ENCODE peak calls at places on chromosome 20, in eight cellular contexts. U is endothelial cell of umbilical vein, S is keratinocyte, Z is hepatocyte, X is HCT116, G is astrocyte, M is mammary epithelial cell, P is SK-N-MC. C is an unnamed sample.

GRCh38 chr20:58059145-58059544 is 169.3 kb downstream of the ANKRD60 start:
- DNase-seq in Z (no peak), P (no peak), X (no peak), U (no peak), S (no peak), G (no peak), M (no peak), C (no peak)

GRCh38 chr20:31484001-31484400 is 8.9 kb downstream of the REM1 start:
- DNase-seq in M (no peak), Z (no peak), X (no peak), U (peak), S (no peak), P (no peak), G (no peak), C (no peak)

GRCh38 chr20:24768977-24769675 is 179.9 kb upstream of the CST7 start:
- DNase-seq in M (no peak), S (no peak), G (no peak), X (no peak), P (no peak), Z (peak), U (no peak), C (no peak)

GRCh38 chr20:19019734-19020364 is 192.6 kb upstream of the SLC24A3 start:
- DNase-seq in S (no peak), M (no peak), Z (no peak), U (no peak), G (no peak), X (no peak), P (no peak), C (no peak)

GRCh38 chr20:10982692-10983091 is 308.9 kb upstream of the JAG1 start:
- DNase-seq in Z (peak), P (no peak), S (no peak), U (no peak), M (peak), G (peak), X (no peak), C (no peak)

GRCh38 chr20:45020236-45020886 is 54.0 kb downstream of the STK4 start:
- DNase-seq in U (no peak), G (no peak), M (peak), X (no peak), S (no peak), P (no peak), Z (peak), C (no peak)

GRCh38 chr20:62433655-62434054 is 6.3 kb upstream of the RBBP8NL start:
- DNase-seq in Z (no peak), P (no peak), G (no peak), S (no peak), X (no peak), M (no peak), U (peak), C (no peak)

GRCh38 chr20:19712737-19713260 is 45.3 kb upstream of the RIN2 start:
- DNase-seq in P (no peak), U (peak), Z (no peak), M (no peak), X (no peak), G (no peak), S (no peak), C (no peak)

GRCh38 chr20:25496165-25496967 is 88.9 kb downstream of the GINS1 start:
- DNase-seq in X (no peak), Z (no peak), G (no peak), M (no peak), S (no peak), P (no peak), U (no peak), C (no peak)

GRCh38 chr20:14441201-14441600 is 103.8 kb upstream of the FLRT3 start:
- DNase-seq in M (peak), S (no peak), G (no peak), Z (no peak), P (no peak), U (no peak), X (no peak), C (no peak)

GRCh38 chr20:43755390-43755789 is 28.6 kb upstream of the GTSF1L start:
- DNase-seq in X (no peak), U (no peak), Z (no peak), G (peak), S (no peak), M (no peak), P (no peak), C (no peak)

GRCh38 chr20:56630086-56630493 is 984 bp downstream of the TFAP2C start:
- DNase-seq in X (peak), U (no peak), M (peak), P (no peak), Z (peak), G (peak), S (no peak), C (peak)

GRCh38 chr20:52031574-52032303 is 159.8 kb downstream of the ZFP64 start:
- DNase-seq in Z (peak), U (peak), X (no peak), G (peak), P (peak), M (no peak), S (no peak), C (no peak)

GRCh38 chr20:17809714-17810631 is 110.2 kb downstream of the BANF2 start:
- DNase-seq in X (no peak), P (no peak), G (no peak), M (peak), S (no peak), Z (peak), U (no peak), C (no peak)

GRCh38 chr20:6651016-6651415 is 116.5 kb upstream of the BMP2 start:
- DNase-seq in M (peak), U (no peak), P (no peak), X (no peak), S (peak), Z (no peak), G (peak), C (no peak)

GRCh38 chr20:42556575-42556974 is 633.1 kb downstream of the PTPRT start:
- DNase-seq in Z (no peak), S (no peak), P (no peak), G (no peak), X (no peak), M (no peak), U (no peak), C (no peak)

GRCh38 chr20:48025061-48025515 is 239.8 kb upstream of the SULF2 start:
- DNase-seq in P (no peak), Z (peak), S (no peak), G (peak), M (peak), U (no peak), X (no peak), C (peak)

GRCh38 chr20:58587467-58587866 is 63.6 kb upstream of the STX16 start:
- DNase-seq in U (no peak), M (no peak), S (no peak), P (no peak), Z (no peak), X (no peak), G (no peak), C (no peak)

GRCh38 chr20:10673831-10674683 is at the start of gene JAG1:
- DNase-seq in M (peak), P (no peak), U (peak), Z (peak), X (peak), G (peak), S (peak), C (peak)

GRCh38 chr20:63009988-63010769 is 3.4 kb upstream of the BHLHE23 start:
- DNase-seq in U (peak), S (no peak), P (no peak), Z (no peak), G (peak), X (no peak), M (no peak), C (no peak)

GRCh38 chr20:17875106-17875980 is 93.3 kb downstream of the SNX5 start:
- DNase-seq in Z (peak), X (no peak), M (no peak), G (peak), U (peak), S (no peak), P (no peak), C (no peak)

GRCh38 chr20:61633004-61633403 is 380.9 kb downstream of the CDH4 start:
- DNase-seq in P (no peak), M (no peak), Z (no peak), U (no peak), G (no peak), S (no peak), X (no peak), C (no peak)

GRCh38 chr20:53208110-53208908 is 236.2 kb downstream of the TSHZ2 start:
- DNase-seq in Z (no peak), S (no peak), P (no peak), U (no peak), G (no peak), X (no peak), M (no peak), C (peak)

GRCh38 chr20:52590100-52590499 is 382.1 kb upstream of the TSHZ2 start:
- DNase-seq in X (no peak), Z (no peak), S (no peak), G (no peak), M (no peak), P (no peak), U (no peak), C (no peak)

GRCh38 chr20:4694076-4694475 is 27.6 kb upstream of the PRND start:
- DNase-seq in X (no peak), S (no peak), G (no peak), U (no peak), P (no peak), M (no peak), Z (no peak), C (no peak)

GRCh38 chr20:5001174-5002076 is at the start of gene SLC23A2:
- DNase-seq in P (no peak), G (peak), U (peak), M (no peak), X (no peak), S (no peak), Z (peak), C (peak)

GRCh38 chr20:2822073-2822472 is 5.9 kb downstream of the TMEM239 start:
- DNase-seq in U (no peak), P (no peak), X (no peak), Z (no peak), M (no peak), S (no peak), G (peak), C (peak)

GRCh38 chr20:31475032-31475431 is at the start of the genes DEFB124 and REM1:
- DNase-seq in Z (no peak), P (no peak), X (no peak), M (no peak), U (no peak), G (no peak), S (no peak), C (peak)

GRCh38 chr20:63532449-63532971 is 4.7 kb downstream of the PTK6 start:
- DNase-seq in U (no peak), Z (no peak), M (no peak), G (no peak), X (no peak), P (no peak), S (no peak), C (peak)

DNA sequence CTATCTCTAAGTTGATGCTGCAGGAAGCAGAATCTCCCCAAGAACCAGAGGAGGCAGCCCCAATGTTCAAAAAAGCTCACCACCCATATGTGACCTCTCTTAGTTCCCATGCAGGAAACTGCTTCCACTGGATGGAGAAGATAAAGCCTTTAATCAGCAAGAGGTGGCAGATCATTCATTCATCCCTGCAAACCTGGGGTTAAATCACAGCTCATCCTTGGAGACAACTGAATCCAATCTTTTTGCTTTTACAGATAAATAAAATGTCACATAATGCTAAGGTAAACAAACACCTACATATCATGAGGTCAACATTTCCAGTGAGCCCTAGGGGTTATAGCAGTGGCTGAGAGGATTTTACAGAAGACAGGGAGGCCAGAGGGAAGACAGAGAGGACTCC is 112.7 kb upstream of the CD93 start:
- DNase-seq in M (no peak), S (no peak), G (no peak), X (no peak), Z (no peak), P (no peak), U (no peak), C (no peak)
- TF ChIP-seq EZH2 in M (no peak), S (no peak), G (no peak), X (no peak), Z (no peak), P (no peak), U (no peak), C (no peak)

GRCh38 chr20:41352666-41353065 is 12.0 kb downstream of the LPIN3 start:
- DNase-seq in S (no peak), Z (no peak), P (no peak), X (no peak), G (no peak), M (no peak), U (no peak), C (no peak)
- TF ChIP-seq EZH2 in S (no peak), Z (no peak), P (no peak), X (no peak), G (no peak), M (no peak), U (no peak), C (no peak)

GRCh38 chr20:23049933-23050838 is 714 bp upstream of the THBD start:
- DNase-seq in U (no peak), P (no peak), Z (peak), S (no peak), M (peak), G (peak), X (no peak), C (peak)
- TF ChIP-seq EZH2 in U (no peak), P (no peak), Z (no peak), S (no peak), M (no peak), G (no peak), X (no peak), C (no peak)

GRCh38 chr20:46805836-46806235 is 88.8 kb upstream of the EYA2 start:
- DNase-seq in U (no peak), S (no peak), P (no peak), Z (no peak), G (no peak), X (no peak), M (no peak), C (no peak)

GRCh38 chr20:46807998-46808397 is 86.6 kb upstream of the EYA2 start:
- DNase-seq in G (no peak), Z (no peak), X (no peak), S (no peak), P (no peak), M (no peak), U (no peak), C (no peak)

GRCh38 chr20:46809961-46810360 is 84.7 kb upstream of the EYA2 start:
- DNase-seq in S (no peak), G (no peak), P (no peak), X (no peak), U (no peak), M (no peak), Z (no peak), C (no peak)

GRCh38 chr20:46810442-46811327 is 84.0 kb upstream of the EYA2 start:
- DNase-seq in P (no peak), M (no peak), U (no peak), S (no peak), G (no peak), X (no peak), Z (no peak), C (no peak)

GRCh38 chr20:46808565-46808964 is 86.1 kb upstream of the EYA2 start:
- DNase-seq in S (no peak), P (no peak), U (no peak), X (no peak), G (no peak), Z (no peak), M (no peak), C (no peak)
- TF ChIP-seq EZH2 in S (no peak), P (no peak), U (no peak), X (no peak), G (no peak), Z (no peak), M (no peak), C (no peak)

DNA sequence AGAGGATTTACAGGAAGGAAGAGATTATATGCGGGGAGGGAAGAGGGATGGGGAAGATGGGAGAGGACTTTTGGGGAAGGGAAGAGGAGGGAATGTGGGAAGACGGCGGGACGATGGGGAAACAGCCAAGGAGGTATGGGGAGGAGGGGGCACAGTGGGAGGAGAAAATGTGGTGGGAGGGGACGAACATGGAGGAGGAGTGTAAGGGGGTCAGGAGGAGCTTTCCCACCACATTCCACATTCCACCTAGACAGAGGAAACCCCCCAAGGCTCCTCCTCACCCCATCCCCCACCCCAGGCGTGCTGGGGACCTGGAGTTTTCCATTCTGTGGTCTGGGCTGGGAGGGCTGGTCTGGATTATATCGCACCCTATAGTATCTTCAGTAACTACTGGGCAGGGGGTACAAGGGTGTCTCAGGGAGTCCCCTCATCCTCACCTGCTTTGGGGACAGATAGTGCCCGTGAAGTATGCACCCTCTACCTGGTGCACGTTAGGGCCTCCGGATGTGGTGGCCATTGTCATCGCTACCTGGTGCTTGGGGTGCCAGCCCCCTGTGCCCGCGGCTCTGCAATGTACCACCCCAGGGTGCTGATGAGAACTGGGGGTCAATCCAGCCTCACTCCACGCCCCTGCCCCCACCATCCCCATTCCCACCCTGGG is 684 bp upstream of the PTGIS start:
- DNase-seq in Z (peak), G (peak), X (no peak), U (no peak), P (no peak), M (no peak), S (no peak), C (peak)
- TF ChIP-seq EZH2 in Z (no peak), G (no peak), X (no peak), U (no peak), P (no peak), M (peak), S (peak), C (no peak)

GRCh38 chr20:59604770-59605665 is 678 bp downstream of the PHACTR3 start:
- DNase-seq in P (no peak), U (no peak), Z (peak), M (no peak), G (no peak), X (no peak), S (no peak), C (peak)
- TF ChIP-seq EZH2 in P (peak), U (no peak), Z (peak), M (peak), G (peak), X (no peak), S (peak), C (peak)

GRCh38 chr20:9515761-9516657 is 1.6 kb downstream of the LAMP5 start:
- DNase-seq in P (no peak), U (peak), M (no peak), Z (no peak), G (no peak), X (peak), S (no peak), C (peak)

GRCh38 chr20:9516658-9516987 is 2.2 kb downstream of the LAMP5 start:
- DNase-seq in S (no peak), M (no peak), Z (no peak), X (no peak), U (no peak), P (no peak), G (no peak), C (peak)

GRCh38 chr20:9515211-9515580 is 806 bp downstream of the LAMP5 start:
- DNase-seq in X (no peak), G (no peak), P (no peak), Z (no peak), U (no peak), M (no peak), S (no peak), C (no peak)

GRCh38 chr20:9514072-9514460 is 324 bp upstream of the LAMP5 start:
- DNase-seq in X (no peak), U (no peak), S (no peak), P (no peak), Z (no peak), M (no peak), G (no peak), C (peak)

GRCh38 chr20:9514461-9515210 is at the start of gene LAMP5:
- DNase-seq in S (no peak), U (peak), G (peak), M (no peak), P (no peak), Z (peak), X (no peak), C (peak)
- TF ChIP-seq EZH2 in S (no peak), U (peak), G (peak), M (peak), P (peak), Z (peak), X (no peak), C (peak)

GRCh38 chr20:39112196-39112743 is 150.1 kb downstream of the DHX35 start:
- DNase-seq in Z (peak), M (peak), G (peak), U (peak), S (no peak), P (no peak), X (peak), C (peak)

GRCh38 chr20:39109933-39110818 is 148.0 kb downstream of the DHX35 start:
- DNase-seq in U (no peak), P (no peak), M (no peak), S (no peak), G (no peak), X (no peak), Z (no peak), C (peak)

GRCh38 chr20:39108746-39109145 is 146.6 kb downstream of the DHX35 start:
- DNase-seq in S (no peak), G (peak), Z (no peak), U (peak), P (no peak), X (no peak), M (peak), C (no peak)

GRCh38 chr20:39110819-39111136 is 148.6 kb downstream of the DHX35 start:
- DNase-seq in S (no peak), M (no peak), G (no peak), X (no peak), P (no peak), U (no peak), Z (no peak), C (no peak)

DNA sequence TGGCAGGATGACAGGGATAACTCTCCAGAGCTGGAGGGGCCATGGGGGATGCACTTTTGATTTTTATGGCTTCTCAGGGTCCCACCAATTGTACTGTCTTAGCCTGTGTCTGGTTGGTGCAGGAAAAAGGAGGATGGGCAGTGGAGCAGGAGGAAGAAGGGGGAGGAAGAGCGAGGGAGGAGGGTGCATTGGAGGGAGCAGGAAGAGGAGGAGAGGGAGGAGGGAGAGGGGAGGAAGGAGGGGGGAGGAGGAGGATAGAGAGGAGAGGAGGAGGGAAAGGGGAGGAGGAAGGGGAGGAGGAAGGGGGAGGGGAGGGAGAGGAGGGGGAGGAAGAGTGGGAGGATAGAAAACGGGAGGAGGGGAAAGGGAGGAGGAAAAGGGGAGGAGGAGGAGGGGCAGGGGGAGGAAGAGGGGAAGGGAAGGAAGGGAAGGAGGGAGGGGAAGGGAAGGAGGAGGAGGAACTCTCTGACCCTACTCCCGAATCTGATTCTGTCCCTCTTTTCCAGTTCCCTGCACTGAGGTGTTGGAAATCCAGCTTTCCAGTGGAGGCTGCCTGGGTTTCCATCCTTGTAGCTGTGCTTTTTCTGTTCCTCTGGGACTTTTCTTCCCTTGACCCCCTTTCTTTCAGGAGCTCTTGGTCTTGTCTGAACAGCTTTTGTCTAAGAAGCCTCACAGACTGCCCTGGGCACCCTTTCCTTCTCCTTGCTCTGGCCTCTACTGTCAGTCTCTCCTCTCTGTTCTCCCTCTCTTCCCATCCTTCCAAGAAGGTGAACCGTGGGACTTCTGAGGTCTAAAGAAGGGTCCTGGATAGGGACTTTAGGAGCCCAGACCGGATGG is 149.4 kb downstream of the DHX35 start:
- DNase-seq in X (no peak), U (no peak), M (no peak), Z (no peak), G (no peak), S (no peak), P (no peak), C (no peak)
- TF ChIP-seq EZH2 in X (no peak), U (no peak), M (no peak), Z (no peak), G (no peak), S (no peak), P (no peak), C (no peak)